ENCODE peak calls at places on chromosomes 12 and 14, in nine cellular contexts. C, P, N, X, R, U, L, Y and A are unnamed samples.

GRCh38 chr14:105879867-105880561 is 353.6 kb downstream of the TMEM121 start:
- DNase-seq in C (no peak), P (peak; percentile 16), N (no peak), X (peak; percentile 10), R (no peak), U (no peak), L (no peak), Y (no peak), A (no peak)

GRCh38 chr14:99189201-99189801 is 82.7 kb downstream of the BCL11B start:
- DNase-seq in C (no peak), P (peak; percentile 36), N (no peak), X (peak; percentile 67), R (no peak), U (no peak), L (no peak), Y (no peak), A (no peak)

GRCh38 chr12:116123511-116124258 is 153.8 kb downstream of the MED13L start:
- DNase-seq in C (no peak), P (no peak), N (no peak), X (no peak), R (peak; percentile 39), U (no peak), L (peak; percentile 24), Y (peak; percentile 50), A (peak; percentile 57)

GRCh38 chr12:27906658-27907473 is 65.7 kb downstream of the PTHLH start:
- DNase-seq in C (no peak), P (no peak), N (no peak), X (no peak), R (no peak), U (no peak), L (no peak), Y (no peak), A (no peak)

GRCh38 chr12:56836800-56837663 is 73.9 kb downstream of the HSD17B6 start:
- DNase-seq in C (no peak), P (no peak), N (no peak), X (peak; percentile 37), R (peak; percentile 27), U (no peak), L (peak; percentile 5), Y (no peak), A (no peak)

GRCh38 chr14:61602733-61603077 is 92.6 kb upstream of the HIF1A start:
- DNase-seq in C (no peak), P (no peak), N (no peak), X (no peak), R (no peak), U (no peak), L (no peak), Y (no peak), A (no peak)

GRCh38 chr12:85626782-85627171 is 209.4 kb downstream of the RASSF9 start:
- DNase-seq in C (no peak), P (no peak), N (no peak), X (no peak), R (no peak), U (no peak), L (no peak), Y (no peak), A (no peak)

GRCh38 chr12:4908694-4909396 is 860 bp upstream of the KCNA1 start:
- DNase-seq in C (peak; percentile 52), P (no peak), N (no peak), X (no peak), R (no peak), U (no peak), L (no peak), Y (no peak), A (peak; percentile 55)

GRCh38 chr12:52522346-52523011 is 2.3 kb upstream of the KRT5 start:
- DNase-seq in C (no peak), P (no peak), N (no peak), X (no peak), R (no peak), U (no peak), L (peak; percentile 64), Y (no peak), A (peak; percentile 25)

GRCh38 chr14:22875748-22876319 is 4.3 kb downstream of the LRP10 start:
- DNase-seq in C (no peak), P (no peak), N (no peak), X (no peak), R (no peak), U (no peak), L (no peak), Y (no peak), A (no peak)

GRCh38 chr12:97312570-97313135 is 150.0 kb upstream of the RMST start:
- DNase-seq in C (no peak), P (no peak), N (no peak), X (no peak), R (no peak), U (no peak), L (no peak), Y (no peak), A (no peak)

GRCh38 chr14:88258026-88258425 is 65.0 kb downstream of the KCNK10 start:
- DNase-seq in C (no peak), P (no peak), N (no peak), X (no peak), R (no peak), U (no peak), L (no peak), Y (no peak), A (no peak)

GRCh38 chr12:71426648-71427047 is 12.9 kb upstream of the LGR5 start:
- DNase-seq in C (no peak), P (no peak), N (no peak), X (no peak), R (peak; percentile 27), U (peak; percentile 24), L (no peak), Y (no peak), A (no peak)

GRCh38 chr14:101808020-101808641 is 46.6 kb downstream of the PPP2R5C start:
- DNase-seq in C (peak; percentile 15), P (no peak), N (no peak), X (no peak), R (no peak), U (no peak), L (peak; percentile 72), Y (no peak), A (no peak)

GRCh38 chr12:129136694-129137325 is 283.5 kb downstream of the GLT1D1 start:
- DNase-seq in C (no peak), P (no peak), N (no peak), X (no peak), R (no peak), U (no peak), L (no peak), Y (no peak), A (no peak)

GRCh38 chr12:53532026-53532425 is 24.7 kb upstream of the NPFF start:
- DNase-seq in C (no peak), P (no peak), N (no peak), X (no peak), R (no peak), U (no peak), L (no peak), Y (no peak), A (no peak)

GRCh38 chr12:94586589-94587259 is 63.6 kb downstream of the TMCC3 start:
- DNase-seq in C (no peak), P (no peak), N (no peak), X (no peak), R (peak; percentile 63), U (no peak), L (no peak), Y (no peak), A (no peak)

GRCh38 chr12:54968181-54968730 is 16.3 kb downstream of the TESPA1 start:
- DNase-seq in C (no peak), P (no peak), N (no peak), X (no peak), R (no peak), U (no peak), L (no peak), Y (no peak), A (no peak)

GRCh38 chr12:107570721-107571120 is 114.9 kb upstream of the PWP1 start:
- DNase-seq in C (no peak), P (no peak), N (no peak), X (no peak), R (peak; percentile 82), U (no peak), L (no peak), Y (no peak), A (no peak)

GRCh38 chr12:123024819-123025391 is 44.4 kb downstream of the ARL6IP4 start:
- DNase-seq in C (no peak), P (no peak), N (no peak), X (peak; percentile 16), R (peak; percentile 29), U (no peak), L (no peak), Y (no peak), A (no peak)

GRCh38 chr12:121925361-121925725 is 7.0 kb downstream of the CFAP251 start:
- DNase-seq in C (no peak), P (no peak), N (no peak), X (no peak), R (peak; percentile 64), U (peak; percentile 60), L (no peak), Y (no peak), A (peak; percentile 10)

GRCh38 chr12:85468356-85469157 is 188.5 kb downstream of the ALX1 start:
- DNase-seq in C (peak; percentile 60), P (no peak), N (no peak), X (no peak), R (peak; percentile 80), U (peak; percentile 23), L (peak; percentile 44), Y (peak; percentile 7), A (peak; percentile 54)

GRCh38 chr14:21024668-21025373 is at the start of gene NDRG2:
- DNase-seq in C (peak; percentile 73), P (peak; percentile 60), N (no peak), X (peak; percentile 79), R (no peak), U (no peak), L (peak; percentile 88), Y (peak; percentile 23), A (peak; percentile 82)

GRCh38 chr12:25792031-25792430 is 166.5 kb upstream of the RASSF8 start:
- DNase-seq in C (no peak), P (no peak), N (no peak), X (no peak), R (no peak), U (no peak), L (no peak), Y (no peak), A (no peak)

GRCh38 chr12:71201136-71201679 is 43.4 kb upstream of the TSPAN8 start:
- DNase-seq in C (no peak), P (no peak), N (no peak), X (no peak), R (no peak), U (no peak), L (no peak), Y (no peak), A (no peak)

GRCh38 chr12:122072031-122072970 is 6.3 kb upstream of the MLXIP start:
- DNase-seq in C (no peak), P (no peak), N (no peak), X (no peak), R (peak; percentile 95), U (peak; percentile 91), L (peak; percentile 61), Y (no peak), A (no peak)

GRCh38 chr12:75683220-75683619 is 171.8 kb upstream of the KRR1 start:
- DNase-seq in C (no peak), P (no peak), N (no peak), X (no peak), R (no peak), U (no peak), L (no peak), Y (peak; percentile 29), A (no peak)

GRCh38 chr12:82359115-82359478 is 768 bp downstream of the METTL25 start:
- DNase-seq in C (peak; percentile 15), P (no peak), N (no peak), X (no peak), R (peak; percentile 11), U (no peak), L (peak; percentile 16), Y (no peak), A (peak; percentile 40)

GRCh38 chr14:91349481-91350074 is 68.0 kb downstream of the CCDC88C start:
- DNase-seq in C (no peak), P (no peak), N (no peak), X (peak; percentile 64), R (no peak), U (no peak), L (no peak), Y (peak; percentile 56), A (no peak)

GRCh38 chr12:71662861-71663560 is 637 bp downstream of the ZFC3H1 start:
- DNase-seq in C (peak; percentile 52), P (peak; percentile 34), N (no peak), X (peak; percentile 64), R (peak; percentile 73), U (no peak), L (peak; percentile 78), Y (peak; percentile 63), A (peak; percentile 68)

GRCh38 chr14:100156776-100157175 is 2.7 kb downstream of the DEGS2 start:
- DNase-seq in C (no peak), P (no peak), N (no peak), X (no peak), R (no peak), U (no peak), L (no peak), Y (no peak), A (no peak)